ENCODE peak calls at places on chromosome 14, in four cellular contexts. Z is HCT116, K is NT2/D1, O is GM12878. U is an unnamed sample.

GRCh38 chr14:61395115-61395725 is 73.8 kb downstream of the PRKCH start:
- DNase-seq in O (no peak), Z (no peak), K (no peak), U (no peak)

GRCh38 chr14:29461131-29461530 is 466.5 kb downstream of the PRKD1 start:
- DNase-seq in Z (no peak), K (no peak), O (no peak), U (no peak)

GRCh38 chr14:90093942-90094595 is 32.3 kb downstream of the KCNK13 start:
- DNase-seq in O (no peak), K (no peak), Z (no peak), U (no peak)

GRCh38 chr14:101462726-101463565 is 98.3 kb upstream of the DIO3 start:
- DNase-seq in Z (no peak), O (no peak), K (no peak), U (no peak)

GRCh38 chr14:65251213-65251612 is 148.9 kb upstream of the MAX start:
- DNase-seq in Z (no peak), O (no peak), K (no peak), U (no peak)

GRCh38 chr14:24098927-24099813 is 5.1 kb downstream of the PCK2 start:
- DNase-seq in O (no peak), K (no peak), Z (no peak), U (no peak)

GRCh38 chr14:24816929-24817637 is 183.1 kb upstream of the GZMB start:
- DNase-seq in O (no peak), Z (no peak), K (no peak), U (peak; percentile 98)

GRCh38 chr14:81211844-81212243 is 8.9 kb downstream of the GTF2A1 start:
- DNase-seq in K (no peak), Z (no peak), O (no peak), U (peak; percentile 35)

GRCh38 chr14:85909581-85909980 is 379.6 kb downstream of the FLRT2 start:
- DNase-seq in K (no peak), Z (no peak), O (no peak), U (no peak)

GRCh38 chr14:38389666-38390065 is 133.8 kb upstream of the CLEC14A start:
- DNase-seq in Z (no peak), K (no peak), O (no peak), U (no peak)

GRCh38 chr14:88424573-88424972 is 39.1 kb downstream of the SPATA7 start:
- DNase-seq in K (no peak), Z (no peak), O (no peak), U (no peak)

GRCh38 chr14:29937116-29937515 is 9.5 kb upstream of the PRKD1 start:
- DNase-seq in Z (no peak), O (no peak), K (no peak), U (no peak)

GRCh38 chr14:65169351-65169750 is 67.0 kb upstream of the MAX start:
- DNase-seq in O (peak; percentile 91), Z (no peak), K (no peak), U (no peak)

GRCh38 chr14:95198320-95198719 is 41.0 kb upstream of the DICER1 start:
- DNase-seq in K (no peak), O (no peak), Z (no peak), U (no peak)

GRCh38 chr14:50763386-50764007 is 67.5 kb downstream of the NIN start:
- DNase-seq in O (no peak), K (no peak), Z (no peak), U (no peak)

GRCh38 chr14:65847065-65847847 is 434.7 kb downstream of the FUT8 start:
- DNase-seq in K (no peak), Z (no peak), O (peak; percentile 23), U (no peak)

GRCh38 chr14:98685725-98686124 is 586.3 kb downstream of the BCL11B start:
- DNase-seq in Z (no peak), O (no peak), K (no peak), U (no peak)

GRCh38 chr14:76947078-76947837 is 81.2 kb downstream of the IRF2BPL start:
- DNase-seq in Z (peak; percentile 87), K (peak; percentile 89), O (peak; percentile 67), U (peak; percentile 74)

GRCh38 chr14:90275820-90276219 is 19.5 kb downstream of the PSMC1 start:
- DNase-seq in O (no peak), K (no peak), Z (no peak), U (no peak)

GRCh38 chr14:76917759-76918175 is 91.6 kb downstream of the LRRC74A start:
- DNase-seq in K (no peak), Z (no peak), O (no peak), U (no peak)

GRCh38 chr14:66824251-66824650 is 316.3 kb downstream of the GPHN start:
- DNase-seq in O (no peak), K (no peak), Z (no peak), U (no peak)

GRCh38 chr14:100593751-100594624 is 6.8 kb upstream of the BEGAIN start:
- DNase-seq in K (no peak), Z (no peak), O (no peak), U (no peak)

DNA sequence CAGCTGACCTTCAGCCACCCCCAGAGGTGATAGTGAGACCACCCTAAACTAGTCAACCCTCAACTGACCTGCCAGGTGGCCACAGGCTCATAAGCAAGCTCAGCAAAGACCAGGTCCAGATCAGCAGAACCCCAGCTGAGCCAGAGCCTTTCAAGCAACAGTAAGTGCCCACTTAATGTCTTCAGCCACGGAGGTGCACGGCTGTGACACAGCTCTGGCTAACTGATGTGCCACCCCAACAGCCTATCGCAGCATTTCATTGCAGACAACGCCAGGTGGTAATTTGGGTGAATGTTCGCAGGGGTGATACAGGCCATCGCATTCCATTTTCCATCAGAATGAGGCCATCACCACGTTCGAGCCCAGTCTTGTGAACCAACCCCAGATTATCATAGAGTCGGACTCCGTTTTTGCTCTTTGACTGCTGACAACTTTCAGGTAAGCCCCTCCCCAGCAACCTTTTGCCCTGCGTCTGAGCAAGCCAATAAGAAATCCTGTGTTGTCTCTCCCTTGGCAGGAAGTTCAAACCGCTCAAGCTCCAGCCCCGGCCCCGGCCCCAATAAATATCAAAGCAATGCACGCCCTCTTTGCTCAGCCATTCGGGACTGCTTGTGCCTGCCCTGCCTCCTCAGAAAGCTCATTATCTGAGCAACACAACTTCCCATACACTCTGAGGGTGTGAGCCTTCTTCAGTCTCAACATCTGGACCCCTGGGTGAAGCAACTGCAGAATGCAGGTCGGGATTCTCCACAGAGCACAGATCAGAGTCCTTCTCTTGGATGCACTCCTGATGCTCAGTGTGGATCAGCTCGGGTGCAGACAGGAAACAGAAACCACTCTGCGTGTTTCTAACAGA is 44.4 kb downstream of the JAG2 start:
- DNase-seq in O (no peak), K (no peak), Z (no peak), U (no peak)
- TF ChIP-seq ZNF274 in O (no peak), K (no peak), Z (no peak), U (no peak)

GRCh38 chr14:33932526-33933292 is 18.2 kb downstream of the EGLN3 start:
- DNase-seq in K (no peak), O (no peak), Z (no peak), U (no peak)

GRCh38 chr14:33934938-33935337 is 15.9 kb downstream of the EGLN3 start:
- DNase-seq in K (no peak), Z (no peak), O (no peak), U (no peak)

GRCh38 chr14:33932033-33932432 is 18.8 kb downstream of the EGLN3 start:
- DNase-seq in O (no peak), K (no peak), Z (no peak), U (no peak)

GRCh38 chr14:33934043-33934750 is 16.7 kb downstream of the EGLN3 start:
- DNase-seq in O (no peak), Z (no peak), K (no peak), U (no peak)

GRCh38 chr14:33933386-33933934 is 17.4 kb downstream of the EGLN3 start:
- DNase-seq in Z (no peak), K (no peak), O (no peak), U (no peak)
- TF ChIP-seq ZNF274 in Z (no peak), K (no peak), O (no peak), U (no peak)

GRCh38 chr14:58060077-58060476 is 91.9 kb downstream of the ARMH4 start:
- DNase-seq in O (no peak), K (no peak), Z (no peak), U (no peak)
- TF ChIP-seq ZNF274 in O (no peak), K (no peak), Z (no peak), U (no peak)

DNA sequence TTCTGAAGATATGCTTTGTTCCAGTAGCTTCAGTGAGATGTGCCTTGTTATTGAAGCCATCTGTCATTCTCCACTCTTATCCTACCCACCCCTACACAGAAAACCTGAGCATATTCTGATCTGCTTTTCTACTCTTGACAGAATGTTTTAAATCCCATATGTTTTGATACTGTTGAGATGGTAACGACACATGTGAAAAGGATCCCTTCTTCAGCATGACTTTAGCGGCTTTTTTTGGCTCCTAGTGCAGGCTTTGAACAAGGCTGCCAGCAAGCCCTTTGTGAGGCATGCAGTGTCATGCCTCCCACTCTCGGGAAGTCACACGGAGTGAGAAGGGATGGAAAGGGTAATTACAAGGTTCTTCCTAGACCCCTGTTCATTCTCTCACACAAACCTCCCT is 228.8 kb upstream of the RGS6 start:
- DNase-seq in O (no peak), Z (no peak), K (no peak), U (no peak)
- TF ChIP-seq ZNF274 in O (no peak), Z (no peak), K (no peak), U (no peak)

GRCh38 chr14:105416671-105417070 is 3.0 kb upstream of the MTA1 start:
- DNase-seq in K (no peak), O (no peak), Z (no peak), U (no peak)
- TF ChIP-seq ZNF274 in K (no peak), O (no peak), Z (no peak), U (no peak)

GRCh38 chr14:55611859-55612258 is 31.9 kb downstream of the KTN1 start:
- DNase-seq in K (no peak), Z (no peak), O (no peak), U (no peak)
- TF ChIP-seq ZNF274 in K (no peak), Z (no peak), O (no peak), U (no peak)

GRCh38 chr14:59103396-59103795 is 85.1 kb upstream of the DAAM1 start:
- DNase-seq in O (no peak), K (no peak), Z (no peak), U (no peak)

DNA sequence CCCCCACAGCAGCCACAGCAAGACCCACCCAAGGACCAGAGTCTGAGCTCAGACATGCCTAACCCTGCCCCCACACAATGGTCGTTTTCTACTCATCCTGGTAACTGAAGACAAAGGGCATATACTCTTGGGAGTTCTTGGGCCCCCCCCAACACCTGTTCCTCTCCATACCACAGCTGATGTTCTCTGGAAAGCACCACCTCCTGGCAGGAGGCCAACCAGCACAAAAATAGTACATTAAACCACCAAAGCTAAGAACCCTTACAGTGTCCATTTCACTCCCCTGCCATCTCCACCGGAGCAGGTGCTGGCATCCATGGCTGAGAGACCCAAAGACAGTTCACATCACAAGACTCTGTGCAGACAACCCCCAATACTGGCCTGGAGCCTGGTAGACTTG is 80.6 kb upstream of the DAAM1 start:
- DNase-seq in Z (no peak), O (no peak), K (no peak), U (no peak)
- TF ChIP-seq ZNF274 in Z (no peak), O (no peak), K (no peak), U (no peak)

DNA sequence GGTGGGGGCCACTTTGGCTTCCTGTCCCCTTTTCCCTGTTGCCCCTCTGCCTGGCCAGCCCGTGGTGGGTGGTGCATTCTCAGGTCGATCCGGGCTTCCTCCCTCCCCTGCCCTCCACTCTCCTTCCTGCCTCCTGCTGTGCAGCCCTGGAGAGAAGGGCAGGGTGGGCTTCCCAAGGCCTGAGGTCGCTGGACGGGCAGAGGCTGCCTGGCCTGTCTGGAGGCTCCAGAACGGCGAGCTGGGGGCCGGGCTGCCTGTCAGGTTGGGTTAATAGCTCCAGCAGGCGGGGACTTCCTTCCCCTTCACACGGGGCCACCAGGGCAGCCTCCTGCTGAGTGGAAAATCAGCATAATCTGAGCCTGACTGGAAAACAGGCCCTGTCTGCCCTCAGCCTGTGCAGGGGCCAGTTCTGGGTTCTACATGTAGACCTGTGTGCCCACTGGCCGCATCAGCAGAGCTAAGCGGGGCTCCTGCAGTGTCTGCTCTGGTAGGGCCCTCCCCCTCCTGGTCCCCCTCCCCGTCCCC is 11.3 kb downstream of the KIF26A start:
- DNase-seq in K (no peak), Z (no peak), O (no peak), U (no peak)
- TF ChIP-seq ZNF274 in K (no peak), Z (no peak), O (no peak), U (no peak)

U was measured in HepG2.